ENCODE peak calls at places on chromosomes 4 and X, in ten cellular contexts. I, M, X, E, B, Q, W, Y, T and F are unnamed samples.

GRCh38 chr4:26624042-26624441 is 40.2 kb downstream of the TBC1D19 start:
- DNase-seq in I (no peak), M (no peak), X (no peak), E (no peak), B (no peak), Q (no peak), W (no peak), Y (no peak), T (no peak), F (no peak)

GRCh38 chr4:139606600-139607301 is 50.7 kb upstream of the SETD7 start:
- DNase-seq in I (peak), M (no peak), X (no peak), E (no peak), B (no peak), Q (no peak), W (no peak), Y (no peak), T (no peak), F (no peak)

GRCh38 chrX:15977644-15978043 is 123.0 kb upstream of the AP1S2 start:
- DNase-seq in I (no peak), M (no peak), X (no peak), E (no peak), B (no peak), Q (no peak), W (no peak), Y (no peak), T (no peak), F (no peak)

GRCh38 chrX:141642979-141643378 is 53.5 kb downstream of the SPANXA2 start:
- DNase-seq in I (peak), M (no peak), X (no peak), E (no peak), B (no peak), Q (no peak), W (no peak), Y (no peak), T (no peak), F (no peak)

GRCh38 chr4:76634239-76634638 is 199.2 kb downstream of the SHROOM3 start:
- DNase-seq in I (peak), M (no peak), X (no peak), E (no peak), B (no peak), Q (no peak), W (no peak), Y (no peak), T (no peak), F (no peak)

GRCh38 chrX:110428144-110428543 is 69.5 kb downstream of the RTL9 start:
- DNase-seq in I (no peak), M (no peak), X (no peak), E (no peak), B (no peak), Q (no peak), W (no peak), Y (no peak), T (no peak), F (no peak)

GRCh38 chr4:13547563-13548041 is 3.3 kb upstream of the NKX3-2 start:
- DNase-seq in I (no peak), M (no peak), X (peak), E (peak), B (no peak), Q (no peak), W (no peak), Y (no peak), T (no peak), F (peak)

GRCh38 chr4:109969909-109970308 is 57.2 kb downstream of the EGF start:
- DNase-seq in I (no peak), M (no peak), X (no peak), E (no peak), B (no peak), Q (peak), W (no peak), Y (no peak), T (no peak), F (no peak)

GRCh38 chrX:68647156-68647957 is at the start of gene STARD8:
- DNase-seq in I (peak), M (no peak), X (no peak), E (peak), B (no peak), Q (no peak), W (no peak), Y (peak), T (no peak), F (no peak)

GRCh38 chrX:12421918-12422317 is 283.6 kb downstream of the FRMPD4 start:
- DNase-seq in I (no peak), M (no peak), X (no peak), E (no peak), B (no peak), Q (no peak), W (no peak), Y (no peak), T (no peak), F (no peak)

GRCh38 chr4:173191623-173192041 is 23.0 kb downstream of the GALNT7 start:
- DNase-seq in I (peak), M (no peak), X (no peak), E (no peak), B (no peak), Q (no peak), W (no peak), Y (no peak), T (no peak), F (no peak)

GRCh38 chrX:88135735-88136134 is 611.3 kb upstream of the CPXCR1 start:
- DNase-seq in I (no peak), M (no peak), X (no peak), E (no peak), B (no peak), Q (no peak), W (no peak), Y (no peak), T (no peak), F (no peak)